ENCODE peak calls at places on chromosomes 13 and 19, in eight cellular contexts. One of them, this sample, is unnamed. For H3K4me1, the result is how much of the 10 kb centered on the place peaks cover.

GRCh38 chr19:39740395-39740794 is 2.6 kb upstream of the CLC start:
- DNase-seq in spleen: no peak
- DNase-seq in tibial nerve: no peak
- DNase-seq in PC-9: no peak
- DNase-seq in colonic mucosa: no peak
- DNase-seq in kidney: no peak
- DNase-seq in left ventricle myocardium inferior: no peak
- DNase-seq in uterus: no peak
- DNase-seq in this sample: no peak

GRCh38 chr19:18225702-18226468 is at the start of gene PDE4C:
- DNase-seq in kidney: peak
- DNase-seq in spleen: peak
- DNase-seq in uterus: no peak
- DNase-seq in left ventricle myocardium inferior: peak
- DNase-seq in tibial nerve: no peak
- DNase-seq in colonic mucosa: no peak
- DNase-seq in PC-9: no peak
- DNase-seq in this sample: no peak

GRCh38 chr13:49587311-49587847 is 2.0 kb upstream of the RCBTB1 start:
- DNase-seq in PC-9: peak
- DNase-seq in uterus: no peak
- DNase-seq in tibial nerve: no peak
- DNase-seq in spleen: no peak
- DNase-seq in kidney: no peak
- DNase-seq in colonic mucosa: no peak
- DNase-seq in left ventricle myocardium inferior: no peak
- DNase-seq in this sample: no peak

GRCh38 chr19:31834070-31834469 is 484.8 kb upstream of the TSHZ3 start:
- DNase-seq in colonic mucosa: no peak
- DNase-seq in kidney: no peak
- DNase-seq in PC-9: no peak
- DNase-seq in tibial nerve: no peak
- DNase-seq in uterus: no peak
- DNase-seq in left ventricle myocardium inferior: no peak
- DNase-seq in spleen: no peak
- DNase-seq in this sample: no peak

GRCh38 chr19:3154957-3155736 is 19.3 kb downstream of the GNA15 start:
- DNase-seq in kidney: peak
- DNase-seq in uterus: peak
- DNase-seq in tibial nerve: no peak
- DNase-seq in PC-9: peak
- DNase-seq in left ventricle myocardium inferior: peak
- DNase-seq in colonic mucosa: peak
- DNase-seq in spleen: peak
- DNase-seq in this sample: peak

GRCh38 chr13:67204731-67205130 is 25.4 kb downstream of the PCDH9 start:
- DNase-seq in left ventricle myocardium inferior: no peak
- DNase-seq in PC-9: no peak
- DNase-seq in colonic mucosa: no peak
- DNase-seq in spleen: no peak
- DNase-seq in kidney: no peak
- DNase-seq in tibial nerve: no peak
- DNase-seq in uterus: no peak
- DNase-seq in this sample: no peak

GRCh38 chr13:58953638-58954037 is 1210.1 kb downstream of the DIAPH3 start:
- DNase-seq in colonic mucosa: no peak
- DNase-seq in spleen: no peak
- DNase-seq in uterus: no peak
- DNase-seq in PC-9: no peak
- DNase-seq in tibial nerve: no peak
- DNase-seq in left ventricle myocardium inferior: no peak
- DNase-seq in kidney: no peak
- DNase-seq in this sample: no peak

GRCh38 chr19:40756502-40757110 is 5.6 kb downstream of the SNRPA start:
- DNase-seq in left ventricle myocardium inferior: no peak
- DNase-seq in spleen: no peak
- DNase-seq in tibial nerve: no peak
- DNase-seq in uterus: no peak
- DNase-seq in colonic mucosa: no peak
- DNase-seq in kidney: no peak
- DNase-seq in PC-9: no peak
- DNase-seq in this sample: no peak

GRCh38 chr19:40663712-40664692 is 26.4 kb downstream of the NUMBL start:
- DNase-seq in colonic mucosa: no peak
- DNase-seq in spleen: peak
- DNase-seq in kidney: peak
- DNase-seq in uterus: peak
- DNase-seq in PC-9: no peak
- DNase-seq in left ventricle myocardium inferior: peak
- DNase-seq in tibial nerve: no peak
- DNase-seq in this sample: peak

GRCh38 chr19:16824658-16825311 is 4.4 kb upstream of the SIN3B start:
- DNase-seq in colonic mucosa: no peak
- DNase-seq in kidney: no peak
- DNase-seq in spleen: no peak
- DNase-seq in left ventricle myocardium inferior: no peak
- DNase-seq in uterus: peak
- DNase-seq in tibial nerve: no peak
- DNase-seq in PC-9: peak
- DNase-seq in this sample: peak

GRCh38 chr19:18156841-18157464 is 4.0 kb downstream of the PIK3R2 start:
- DNase-seq in uterus: peak
- DNase-seq in left ventricle myocardium inferior: peak
- DNase-seq in kidney: peak
- DNase-seq in tibial nerve: peak
- DNase-seq in PC-9: no peak
- DNase-seq in colonic mucosa: peak
- DNase-seq in spleen: peak
- DNase-seq in this sample: peak

GRCh38 chr19:46494115-46494935 is 1.3 kb downstream of the PNMA8B start:
- DNase-seq in spleen: no peak
- DNase-seq in tibial nerve: no peak
- DNase-seq in PC-9: no peak
- DNase-seq in kidney: no peak
- DNase-seq in left ventricle myocardium inferior: no peak
- DNase-seq in colonic mucosa: no peak
- DNase-seq in uterus: no peak
- DNase-seq in this sample: no peak

GRCh38 chr19:42312370-42312769 is 739 bp upstream of the TMEM145 start:
- DNase-seq in tibial nerve: no peak
- DNase-seq in spleen: no peak
- DNase-seq in kidney: no peak
- DNase-seq in PC-9: no peak
- DNase-seq in colonic mucosa: no peak
- DNase-seq in left ventricle myocardium inferior: no peak
- DNase-seq in uterus: no peak
- DNase-seq in this sample: no peak

GRCh38 chr19:42309686-42310085 is 3.4 kb upstream of the TMEM145 start:
- DNase-seq in tibial nerve: no peak
- DNase-seq in PC-9: no peak
- DNase-seq in colonic mucosa: no peak
- DNase-seq in uterus: no peak
- DNase-seq in kidney: peak
- DNase-seq in spleen: no peak
- DNase-seq in left ventricle myocardium inferior: no peak
- DNase-seq in this sample: no peak

GRCh38 chr19:42313840-42314755 is 989 bp downstream of the TMEM145 start:
- DNase-seq in spleen: no peak
- DNase-seq in colonic mucosa: no peak
- DNase-seq in kidney: no peak
- DNase-seq in PC-9: no peak
- DNase-seq in tibial nerve: no peak
- DNase-seq in uterus: no peak
- DNase-seq in left ventricle myocardium inferior: no peak
- DNase-seq in this sample: no peak

GRCh38 chr19:42313096-42313839 is at the start of gene TMEM145:
- DNase-seq in PC-9: no peak
- DNase-seq in colonic mucosa: no peak
- DNase-seq in uterus: no peak
- DNase-seq in spleen: no peak
- DNase-seq in tibial nerve: no peak
- DNase-seq in left ventricle myocardium inferior: no peak
- DNase-seq in kidney: peak
- DNase-seq in this sample: peak

DNA sequence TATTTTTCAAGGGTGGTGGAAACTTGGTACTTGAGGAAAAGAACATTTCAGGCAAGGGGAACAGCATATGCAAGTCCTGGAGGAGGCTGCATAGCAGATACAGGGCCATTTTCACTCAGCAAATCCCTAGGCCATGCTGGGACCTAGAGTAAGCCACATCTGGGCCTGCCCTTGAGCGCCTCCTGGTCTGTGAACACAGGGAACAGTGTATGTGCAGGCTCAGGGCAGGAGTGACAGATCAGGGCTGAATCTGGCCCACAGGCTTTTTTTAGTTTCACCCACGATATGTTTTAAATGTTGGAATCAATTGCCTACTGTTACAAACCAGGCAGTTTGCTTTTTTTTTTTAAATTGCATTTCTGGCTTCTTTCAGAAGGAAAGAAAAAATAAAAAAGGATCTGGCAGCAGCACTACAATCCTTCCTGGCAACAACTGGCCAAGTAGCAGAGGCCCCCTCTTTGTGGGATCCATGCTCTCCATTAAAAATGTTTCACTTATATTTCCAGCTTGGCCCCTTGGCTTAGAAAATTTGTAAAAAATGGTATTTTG is 1.4 kb upstream of the TMEM145 start:
- DNase-seq in colonic mucosa: no peak
- DNase-seq in uterus: no peak
- DNase-seq in PC-9: no peak
- DNase-seq in tibial nerve: no peak
- DNase-seq in spleen: no peak
- DNase-seq in left ventricle myocardium inferior: no peak
- DNase-seq in kidney: no peak
- DNase-seq in this sample: no peak
- TF ChIP-seq CTCF in colonic mucosa: no peak
- TF ChIP-seq CTCF in uterus: no peak
- TF ChIP-seq CTCF in PC-9: no peak
- TF ChIP-seq CTCF in tibial nerve: no peak
- TF ChIP-seq CTCF in spleen: no peak
- TF ChIP-seq CTCF in left ventricle myocardium inferior: no peak
- TF ChIP-seq CTCF in kidney: no peak
- TF ChIP-seq CTCF in this sample: no peak

GRCh38 chr19:58577581-58578429 is 4.7 kb upstream of the MZF1 start:
- DNase-seq in colonic mucosa: peak
- DNase-seq in left ventricle myocardium inferior: peak
- DNase-seq in kidney: peak
- DNase-seq in tibial nerve: no peak
- DNase-seq in spleen: peak
- DNase-seq in uterus: no peak
- DNase-seq in PC-9: no peak
- DNase-seq in this sample: peak
- H3K4me1 ChIP-seq in colonic mucosa: under half
- H3K4me1 ChIP-seq in left ventricle myocardium inferior: under half
- H3K4me1 ChIP-seq in kidney: under half
- H3K4me1 ChIP-seq in tibial nerve: under half
- H3K4me1 ChIP-seq in spleen: under half
- H3K4me1 ChIP-seq in uterus: under half
- H3K4me1 ChIP-seq in PC-9: under half
- H3K4me1 ChIP-seq in this sample: under half

GRCh38 chr13:28031220-28031903 is 42.9 kb upstream of the URAD start:
- DNase-seq in tibial nerve: no peak
- DNase-seq in spleen: peak
- DNase-seq in kidney: no peak
- DNase-seq in PC-9: no peak
- DNase-seq in colonic mucosa: no peak
- DNase-seq in uterus: no peak
- DNase-seq in left ventricle myocardium inferior: peak
- DNase-seq in this sample: peak
- TF ChIP-seq CTCF in tibial nerve: no peak
- TF ChIP-seq CTCF in spleen: no peak
- TF ChIP-seq CTCF in kidney: no peak
- TF ChIP-seq CTCF in PC-9: no peak
- TF ChIP-seq CTCF in colonic mucosa: no peak
- TF ChIP-seq CTCF in uterus: no peak
- TF ChIP-seq CTCF in left ventricle myocardium inferior: no peak
- TF ChIP-seq CTCF in this sample: no peak

DNA sequence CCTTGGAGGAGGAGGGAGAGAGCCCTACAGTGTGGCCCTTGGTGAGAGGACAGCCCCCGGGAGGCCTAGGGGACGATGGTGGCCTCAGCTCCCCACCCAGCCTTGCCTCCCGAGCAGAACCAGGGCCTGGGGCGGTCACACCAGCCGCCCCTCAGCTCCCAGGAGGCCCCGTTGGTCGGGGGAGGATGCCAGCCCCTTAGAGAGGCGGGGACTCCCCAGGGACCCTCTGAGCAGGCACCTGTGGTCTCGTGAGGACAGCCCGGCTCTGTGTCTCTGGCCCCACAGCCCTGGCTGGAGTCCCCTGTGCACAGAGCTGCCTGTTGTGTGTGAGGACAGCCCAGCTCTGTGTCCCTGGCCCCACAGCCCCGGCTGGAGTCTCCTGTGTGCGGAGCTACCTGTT is 158.8 kb downstream of the KDM4B start:
- DNase-seq in kidney: no peak
- DNase-seq in colonic mucosa: no peak
- DNase-seq in PC-9: no peak
- DNase-seq in spleen: peak
- DNase-seq in tibial nerve: no peak
- DNase-seq in uterus: no peak
- DNase-seq in left ventricle myocardium inferior: no peak
- DNase-seq in this sample: no peak
- H3K4me1 ChIP-seq in kidney: under half
- H3K4me1 ChIP-seq in colonic mucosa: under half
- H3K4me1 ChIP-seq in PC-9: under half
- H3K4me1 ChIP-seq in spleen: under half
- H3K4me1 ChIP-seq in tibial nerve: under half
- H3K4me1 ChIP-seq in uterus: under half
- H3K4me1 ChIP-seq in left ventricle myocardium inferior: under half
- H3K4me1 ChIP-seq in this sample: under half

GRCh38 chr19:44141191-44142013 is at the start of gene ZNF234:
- DNase-seq in spleen: peak
- DNase-seq in colonic mucosa: peak
- DNase-seq in tibial nerve: peak
- DNase-seq in uterus: peak
- DNase-seq in left ventricle myocardium inferior: peak
- DNase-seq in kidney: peak
- DNase-seq in PC-9: peak
- DNase-seq in this sample: peak
- TF ChIP-seq CTCF in spleen: no peak
- TF ChIP-seq CTCF in colonic mucosa: no peak
- TF ChIP-seq CTCF in tibial nerve: no peak
- TF ChIP-seq CTCF in uterus: no peak
- TF ChIP-seq CTCF in left ventricle myocardium inferior: no peak
- TF ChIP-seq CTCF in kidney: no peak
- TF ChIP-seq CTCF in PC-9: no peak
- TF ChIP-seq CTCF in this sample: no peak

DNA sequence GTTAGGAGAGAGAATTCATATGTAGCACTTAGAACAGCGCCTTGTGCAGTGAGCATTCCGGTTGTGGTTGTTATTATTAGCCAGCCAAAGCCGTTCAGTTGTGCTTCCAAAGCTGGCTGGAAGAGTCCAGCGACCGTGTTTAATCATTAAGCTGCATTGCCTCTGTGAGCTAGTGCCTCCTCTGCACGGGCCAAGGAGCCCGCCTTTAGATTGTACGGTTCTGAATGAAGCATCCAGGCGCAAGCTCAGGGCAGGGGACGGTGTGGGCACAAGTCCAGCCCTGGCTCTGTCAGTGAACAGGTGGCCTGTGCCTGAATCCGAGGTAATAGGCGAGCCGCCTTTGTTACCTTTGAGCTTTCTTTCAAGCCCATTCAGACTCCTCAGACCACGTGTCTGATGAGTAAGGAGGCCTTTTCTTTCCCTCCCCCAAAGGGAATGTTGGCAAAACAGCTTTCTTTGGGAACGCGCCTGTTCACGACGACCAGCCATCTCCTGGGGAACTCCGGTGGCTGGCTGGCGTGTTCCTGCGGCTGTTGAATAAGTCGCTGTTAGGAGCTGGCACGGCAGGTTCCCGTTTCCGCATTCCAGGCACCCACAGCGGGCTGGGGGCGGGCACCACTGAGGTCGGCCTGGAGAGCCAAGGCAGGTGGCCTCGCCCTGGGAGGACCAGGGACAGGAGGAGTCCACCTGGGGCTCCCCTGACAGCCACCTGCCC is 25.1 kb downstream of the SIPA1L3 start:
- DNase-seq in PC-9: peak
- DNase-seq in colonic mucosa: peak
- DNase-seq in spleen: peak
- DNase-seq in tibial nerve: no peak
- DNase-seq in kidney: peak
- DNase-seq in left ventricle myocardium inferior: peak
- DNase-seq in uterus: no peak
- DNase-seq in this sample: peak
- H3K4me1 ChIP-seq in PC-9: half or more
- H3K4me1 ChIP-seq in colonic mucosa: under half
- H3K4me1 ChIP-seq in spleen: under half
- H3K4me1 ChIP-seq in tibial nerve: under half
- H3K4me1 ChIP-seq in kidney: under half
- H3K4me1 ChIP-seq in left ventricle myocardium inferior: under half
- H3K4me1 ChIP-seq in uterus: under half
- H3K4me1 ChIP-seq in this sample: under half

This sample was measured in adrenal gland.